ENCODE peak calls at places on chromosomes 5 and 9, in four cellular contexts. T is IMR-90, Q is fibroblast of lung, W is small intestine. A is an unnamed sample. For H3K4me1 and H3K9me3, the result is how much of the 10 kb centered on the place peaks cover.

GRCh38 chr5:115452791-115453190 is 91.8 kb downstream of the FEM1C start:
- DNase-seq in T (no peak), Q (no peak), W (peak), A (no peak)

GRCh38 chr5:96476654-96477053 is 43.6 kb upstream of the PCSK1 start:
- DNase-seq in T (peak), Q (peak), W (peak), A (no peak)

GRCh38 chr9:112925058-112925641 is 34.5 kb upstream of the SLC46A2 start:
- DNase-seq in T (peak), Q (peak), W (peak), A (no peak)

GRCh38 chr5:152113401-152113800 is 188.8 kb upstream of the GLRA1 start:
- DNase-seq in T (no peak), Q (no peak), W (no peak), A (no peak)

GRCh38 chr5:54514841-54515432 is 2.6 kb upstream of the SNX18 start:
- DNase-seq in T (peak), Q (peak), W (no peak), A (no peak)

GRCh38 chr9:101792475-101792874 is 54.0 kb upstream of the GRIN3A start:
- DNase-seq in T (no peak), Q (no peak), W (no peak), A (no peak)

GRCh38 chr5:73777192-73777591 is 151.2 kb downstream of the ARHGEF28 start:
- DNase-seq in T (peak), Q (no peak), W (peak), A (no peak)

GRCh38 chr9:13088734-13089427 is 190.6 kb downstream of the MPDZ start:
- DNase-seq in T (peak), Q (peak), W (peak), A (no peak)

GRCh38 chr9:71209890-71210289 is 88.5 kb upstream of the TRPM3 start:
- DNase-seq in T (no peak), Q (no peak), W (no peak), A (no peak)

GRCh38 chr5:132501961-132502931 is 11.7 kb upstream of the IRF1 start:
- DNase-seq in T (peak), Q (no peak), W (peak), A (no peak)

GRCh38 chr9:134134949-134135342 is 936 bp upstream of the WDR5 start:
- DNase-seq in T (no peak), Q (no peak), W (peak), A (no peak)

GRCh38 chr5:158375531-158375930 is 516.6 kb upstream of the CLINT1 start:
- DNase-seq in T (no peak), Q (no peak), W (no peak), A (no peak)

GRCh38 chr5:66361070-66361469 is 217.0 kb downstream of the SREK1 start:
- DNase-seq in T (no peak), Q (no peak), W (no peak), A (no peak)

GRCh38 chr9:91628892-91629291 is 205.3 kb upstream of the NFIL3 start:
- DNase-seq in T (no peak), Q (no peak), W (no peak), A (no peak)

GRCh38 chr5:89353837-89354551 is 471.0 kb upstream of the MEF2C start:
- DNase-seq in T (no peak), Q (no peak), W (no peak), A (no peak)

GRCh38 chr5:68047035-68047434 is 168.5 kb upstream of the PIK3R1 start:
- DNase-seq in T (peak), Q (peak), W (no peak), A (no peak)

GRCh38 chr9:131276107-131276888 is at the start of gene FAM78A:
- DNase-seq in T (no peak), Q (no peak), W (peak), A (no peak)

GRCh38 chr9:118577121-118577520 is 792.1 kb downstream of the BRINP1 start:
- DNase-seq in T (no peak), Q (peak), W (no peak), A (no peak)

GRCh38 chr9:34419716-34420504 is 38.5 kb downstream of the FAM219A start:
- DNase-seq in T (no peak), Q (no peak), W (no peak), A (no peak)

GRCh38 chr9:130010151-130010988 is 32.6 kb downstream of the FNBP1 start:
- DNase-seq in T (no peak), Q (no peak), W (no peak), A (no peak)

GRCh38 chr5:74895906-74896305 is 29.7 kb upstream of the FAM169A start:
- DNase-seq in T (peak), Q (peak), W (peak), A (no peak)

GRCh38 chr5:69512740-69513260 is 20.2 kb downstream of the OCLN start:
- DNase-seq in T (peak), Q (peak), W (no peak), A (no peak)

GRCh38 chr9:85502815-85503643 is 238.7 kb downstream of the AGTPBP1 start:
- DNase-seq in T (no peak), Q (no peak), W (no peak), A (no peak)

GRCh38 chr5:157563373-157564148 is 12.0 kb downstream of the ADAM19 start:
- DNase-seq in T (peak), Q (peak), W (no peak), A (no peak)

GRCh38 chr9:128732576-128732975 is 8.6 kb upstream of the ZDHHC12 start:
- DNase-seq in T (no peak), Q (no peak), W (no peak), A (no peak)

GRCh38 chr5:36728697-36729543 is 122.5 kb downstream of the SLC1A3 start:
- DNase-seq in T (peak), Q (peak), W (peak), A (no peak)

GRCh38 chr5:42514759-42515158 is 91.5 kb downstream of the GHR start:
- DNase-seq in T (no peak), Q (no peak), W (peak), A (no peak)

GRCh38 chr5:42948961-42949347 is 91.2 kb downstream of the ANXA2R start:
- DNase-seq in T (no peak), Q (peak), W (no peak), A (no peak)

GRCh38 chr5:160269017-160269416 is 39.7 kb downstream of the FABP6 start:
- DNase-seq in T (peak), Q (peak), W (no peak), A (no peak)

GRCh38 chr5:148998174-148998797 is 64.6 kb downstream of the SH3TC2 start:
- DNase-seq in T (peak), Q (peak), W (peak), A (no peak)

GRCh38 chr9:106467113-106467846 is 395.7 kb upstream of the ZNF462 start:
- DNase-seq in T (no peak), Q (no peak), W (no peak), A (no peak)

GRCh38 chr9:89497978-89498844 is at the start of gene SEMA4D:
- DNase-seq in T (peak), Q (peak), W (peak), A (no peak)

GRCh38 chr9:34559616-34560546 is 29.6 kb downstream of the CNTFR start:
- DNase-seq in T (peak), Q (peak), W (peak), A (no peak)

GRCh38 chr9:656918-657583 is 184.4 kb upstream of the DMRT1 start:
- DNase-seq in T (no peak), Q (no peak), W (no peak), A (no peak)

GRCh38 chr5:124516567-124516966 is 229.9 kb downstream of the ZNF608 start:
- DNase-seq in T (no peak), Q (no peak), W (no peak), A (no peak)

GRCh38 chr5:145924849-145925248 is 11.5 kb upstream of the SH3RF2 start:
- DNase-seq in T (no peak), Q (no peak), W (no peak), A (no peak)

GRCh38 chr9:136111910-136112309 is 6.8 kb downstream of the TMEM250 start:
- DNase-seq in T (no peak), Q (no peak), W (no peak), A (no peak)

GRCh38 chr9:136111190-136111589 is 7.5 kb downstream of the TMEM250 start:
- DNase-seq in T (no peak), Q (no peak), W (no peak), A (no peak)

GRCh38 chr9:136109351-136110081 is 9.2 kb downstream of the TMEM250 start:
- DNase-seq in T (peak), Q (peak), W (peak), A (peak)

GRCh38 chr9:136108648-136109266 is 9.9 kb downstream of the TMEM250 start:
- DNase-seq in T (no peak), Q (no peak), W (no peak), A (no peak)

DNA sequence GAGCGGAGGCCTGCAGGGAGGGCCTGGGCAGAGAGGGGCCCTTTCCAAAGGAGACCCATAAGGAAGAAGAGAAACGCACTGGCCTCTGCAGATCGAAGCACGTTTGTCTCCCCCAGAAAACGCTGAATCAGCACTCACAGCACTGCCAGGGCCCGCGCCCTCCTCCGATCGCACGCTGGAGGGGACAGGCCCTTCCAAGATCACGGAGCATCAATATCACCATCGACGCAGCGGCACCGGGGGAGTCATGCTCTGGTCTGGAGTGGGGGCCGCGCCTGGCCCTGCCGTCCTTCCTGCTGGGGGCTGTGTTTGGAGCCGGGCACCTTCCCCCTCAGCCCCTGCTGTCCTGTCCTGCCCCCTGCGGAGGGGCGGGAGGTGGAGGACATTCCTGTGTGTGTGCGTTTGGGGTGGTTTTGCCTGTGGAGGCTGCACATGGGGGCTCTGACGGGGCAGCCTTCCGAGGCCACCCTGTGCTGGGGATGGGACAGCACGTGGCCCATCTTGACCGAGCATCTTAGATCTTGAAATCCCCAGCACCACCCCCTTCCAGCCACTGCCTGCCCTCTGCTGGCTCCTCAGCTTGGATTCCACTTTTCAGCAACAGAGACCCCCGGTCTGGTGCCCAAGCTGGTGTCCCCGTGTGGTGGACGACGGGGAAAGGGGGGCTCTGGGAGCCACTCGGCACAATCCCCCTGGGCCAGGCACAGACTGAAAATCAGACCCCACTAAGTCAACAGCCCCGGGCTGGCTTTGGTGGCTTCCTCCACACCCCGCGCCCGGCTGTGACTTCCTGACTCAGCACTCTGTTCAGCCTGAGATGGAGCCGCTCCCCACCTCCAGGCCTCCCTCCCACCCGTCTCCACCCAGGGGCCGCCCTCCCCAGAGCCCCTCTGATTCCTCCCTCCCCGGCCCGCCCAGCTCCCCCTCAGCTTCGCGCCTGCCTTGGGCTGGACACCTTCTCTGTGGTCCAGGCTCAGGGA is 8.3 kb downstream of the TMEM250 start:
- DNase-seq in T (peak), Q (peak), W (no peak), A (no peak)
- H3K4me1 ChIP-seq in T (under half), Q (under half), W (under half), A (under half)

GRCh38 chr5:138770291-138770690 is 17.1 kb downstream of the CTNNA1 start:
- DNase-seq in T (no peak), Q (no peak), W (no peak), A (no peak)
- H3K27ac ChIP-seq in T (no peak), Q (no peak), W (no peak), A (no peak)

DNA sequence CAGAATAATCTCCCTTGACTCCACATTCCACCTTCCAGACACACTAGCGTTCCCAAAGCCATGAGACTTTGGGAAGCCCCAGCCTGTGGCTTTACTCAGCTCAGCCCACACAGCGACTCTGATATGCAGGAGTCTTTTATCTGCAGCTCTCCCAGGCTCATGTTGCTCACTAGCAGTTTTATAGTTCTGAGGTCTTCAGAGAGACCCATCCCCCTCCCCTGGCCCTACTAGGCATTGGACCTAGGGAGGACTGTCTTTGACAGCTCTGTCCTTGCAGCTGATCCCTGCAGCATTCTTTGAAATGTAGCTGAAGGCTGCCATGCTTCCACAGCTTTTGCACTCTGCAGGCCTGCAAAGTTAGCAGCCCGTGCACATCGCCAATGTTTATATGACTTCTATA is 19.9 kb upstream of the CYLC2 start:
- DNase-seq in T (no peak), Q (no peak), W (no peak), A (no peak)
- H3K9me3 ChIP-seq in T (under half), Q (under half), W (under half), A (under half)

GRCh38 chr5:14268738-14269137 is 125.6 kb downstream of the TRIO start:
- DNase-seq in T (peak), Q (peak), W (no peak), A (no peak)
- H3K4me1 ChIP-seq in T (under half), Q (under half), W (under half), A (half or more)

DNA sequence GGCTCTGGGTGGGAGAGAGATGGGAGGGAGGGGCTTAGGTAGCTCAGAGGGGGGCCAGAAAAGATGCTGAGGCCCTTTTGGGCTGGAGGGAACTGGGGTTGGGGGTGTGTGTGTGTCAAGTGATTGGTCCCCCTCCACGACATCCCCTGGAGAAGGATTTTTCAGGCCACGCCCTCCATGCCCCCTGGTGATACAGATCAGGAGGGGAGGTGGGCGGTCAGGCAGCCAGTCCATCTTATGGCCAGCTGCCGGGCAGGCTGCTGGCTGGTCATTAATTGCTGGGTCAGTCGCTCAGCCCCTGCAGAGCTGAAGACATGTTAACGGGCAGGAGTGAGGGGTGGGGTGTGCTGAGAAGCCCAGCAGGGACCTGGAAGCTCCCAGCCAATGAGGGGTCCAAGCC is 19.4 kb downstream of the PDGFRB start:
- DNase-seq in T (no peak), Q (no peak), W (no peak), A (no peak)
- H3K27ac ChIP-seq in T (peak), Q (peak), W (no peak), A (no peak)

DNA sequence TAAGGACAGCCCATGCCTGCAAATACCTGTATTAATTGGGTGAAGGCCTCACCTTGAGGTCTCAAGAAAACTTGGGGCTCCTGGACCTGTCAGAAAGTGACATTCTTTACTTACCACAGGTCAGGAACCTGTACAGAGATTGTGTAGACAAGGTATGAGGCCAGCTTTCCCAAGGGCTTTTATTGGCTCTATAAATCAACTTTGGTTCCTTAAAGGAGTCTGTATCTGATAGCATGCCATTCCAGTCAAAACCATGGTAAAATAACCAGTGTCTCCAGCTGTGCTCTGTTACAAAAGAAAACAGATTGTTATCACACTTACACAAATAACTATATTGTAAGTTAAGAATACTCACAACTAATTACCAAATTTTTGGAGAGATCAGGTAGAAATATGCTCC is 64.5 kb downstream of the COL15A1 start:
- DNase-seq in T (no peak), Q (no peak), W (no peak), A (no peak)
- H3K9me3 ChIP-seq in T (under half), Q (under half), W (under half), A (under half)

GRCh38 chr9:120705174-120705573 is 9.1 kb downstream of the MEGF9 start:
- DNase-seq in T (no peak), Q (no peak), W (no peak), A (no peak)

GRCh38 chr9:120708526-120709224 is 5.6 kb downstream of the MEGF9 start:
- DNase-seq in T (peak), Q (peak), W (no peak), A (no peak)

GRCh38 chr9:120711354-120711753 is 2.9 kb downstream of the MEGF9 start:
- DNase-seq in T (no peak), Q (peak), W (no peak), A (no peak)

GRCh38 chr9:120710110-120710981 is 3.9 kb downstream of the MEGF9 start:
- DNase-seq in T (peak), Q (peak), W (peak), A (no peak)

GRCh38 chr9:120707170-120707569 is 7.1 kb downstream of the MEGF9 start:
- DNase-seq in T (no peak), Q (no peak), W (no peak), A (no peak)
- H3K4me1 ChIP-seq in T (under half), Q (under half), W (under half), A (under half)